ENCODE peak calls at places on chromosomes 5 and 9, in four cellular contexts. S is GM12878, O is HepG2, N is K562. H is an unnamed sample.

GRCh38 chr5:14449052-14449661 is 132.4 kb upstream of the OTULINL start:
- DNase-seq in S (no peak), O (no peak), N (peak), H (no peak)

GRCh38 chr5:139415221-139415861 is 11.5 kb upstream of the SPATA24 start:
- DNase-seq in S (no peak), O (no peak), N (no peak), H (no peak)

GRCh38 chr9:21993893-21994525 is at the start of gene CDKN2A:
- DNase-seq in S (no peak), O (no peak), N (no peak), H (no peak)

GRCh38 chr9:130423272-130423671 is 21.5 kb upstream of the ASS1 start:
- DNase-seq in S (no peak), O (no peak), N (no peak), H (no peak)

GRCh38 chr9:70563437-70564204 is 149.2 kb upstream of the KLF9 start:
- DNase-seq in S (peak), O (no peak), N (no peak), H (no peak)

GRCh38 chr5:127870914-127871313 is 167.7 kb downstream of the CCDC192 start:
- DNase-seq in S (no peak), O (no peak), N (no peak), H (no peak)

GRCh38 chr5:154196955-154197652 is 6.6 kb downstream of the GALNT10 start:
- DNase-seq in S (no peak), O (peak), N (peak), H (no peak)

GRCh38 chr9:95570150-95570549 is 53.4 kb upstream of the PTCH1 start:
- DNase-seq in S (no peak), O (no peak), N (no peak), H (no peak)

GRCh38 chr9:2962471-2963172 is 118.7 kb upstream of the PUM3 start:
- DNase-seq in S (no peak), O (no peak), N (no peak), H (no peak)

GRCh38 chr5:179615203-179615602 is 8.3 kb downstream of the HNRNPH1 start:
- DNase-seq in S (no peak), O (no peak), N (no peak), H (no peak)

GRCh38 chr9:87223397-87224246 is 274.0 kb upstream of the DAPK1 start:
- DNase-seq in S (no peak), O (no peak), N (no peak), H (no peak)

GRCh38 chr9:4228606-4229005 is 71.3 kb downstream of the GLIS3 start:
- DNase-seq in S (no peak), O (no peak), N (no peak), H (no peak)

GRCh38 chr5:38208782-38209378 is 49.5 kb upstream of the EGFLAM start:
- DNase-seq in S (no peak), O (peak), N (peak), H (peak)

GRCh38 chr9:93574900-93575705 is 1.3 kb upstream of the PHF2 start:
- DNase-seq in S (no peak), O (no peak), N (no peak), H (no peak)

GRCh38 chr9:28212979-28213378 is 639.7 kb upstream of the C9orf72 start:
- DNase-seq in S (no peak), O (peak), N (no peak), H (no peak)

GRCh38 chr9:133187561-133188005 is 21.5 kb downstream of the OBP2B start:
- DNase-seq in S (no peak), O (no peak), N (no peak), H (no peak)

GRCh38 chr5:1011226-1011631 is 2.6 kb downstream of the NKD2 start:
- DNase-seq in S (no peak), O (peak), N (peak), H (peak)

GRCh38 chr5:177333420-177334154 is 17.9 kb downstream of the LMAN2 start:
- DNase-seq in S (no peak), O (no peak), N (no peak), H (no peak)

GRCh38 chr9:126089789-126090188 is 236.8 kb upstream of the MVB12B start:
- DNase-seq in S (no peak), O (no peak), N (no peak), H (no peak)

GRCh38 chr5:94893404-94894145 is 275.1 kb downstream of the SLF1 start:
- DNase-seq in S (no peak), O (no peak), N (peak), H (peak)

GRCh38 chr5:132659598-132660493 is 1.9 kb downstream of the IL13 start:
- DNase-seq in S (no peak), O (no peak), N (no peak), H (no peak)

GRCh38 chr9:121226186-121226585 is 24.5 kb upstream of the RAB14 start:
- DNase-seq in S (no peak), O (no peak), N (no peak), H (no peak)

GRCh38 chr5:177129206-177129605 is 4.4 kb upstream of the NSD1 start:
- DNase-seq in S (no peak), O (no peak), N (no peak), H (no peak)

GRCh38 chr9:4137234-4137633 is 162.6 kb downstream of the GLIS3 start:
- DNase-seq in S (no peak), O (peak), N (no peak), H (no peak)

GRCh38 chr5:1745190-1745805 is 54.3 kb downstream of the MRPL36 start:
- DNase-seq in S (no peak), O (no peak), N (no peak), H (no peak)

GRCh38 chr9:35611230-35611797 is 6.3 kb downstream of the TESK1 start:
- DNase-seq in S (no peak), O (peak), N (peak), H (peak)

GRCh38 chr5:139262414-139263139 is 31.0 kb upstream of the MATR3 start:
- DNase-seq in S (peak), O (peak), N (peak), H (peak)

GRCh38 chr9:129708799-129709198 is 43.4 kb downstream of the PRRX2 start:
- DNase-seq in S (no peak), O (no peak), N (no peak), H (no peak)

GRCh38 chr5:72467421-72467820 is 39.8 kb downstream of the ZNF366 start:
- DNase-seq in S (no peak), O (no peak), N (no peak), H (no peak)

GRCh38 chr9:15310448-15310847 is 3.4 kb upstream of the TTC39B start:
- DNase-seq in S (no peak), O (no peak), N (no peak), H (no peak)

GRCh38 chr9:96173640-96174039 is 128.3 kb downstream of the HSD17B3 start:
- DNase-seq in S (no peak), O (no peak), N (peak), H (no peak)

GRCh38 chr9:88745281-88746001 is 210.5 kb downstream of the NXNL2 start:
- DNase-seq in S (no peak), O (no peak), N (no peak), H (no peak)

GRCh38 chr9:85166808-85167545 is 497.4 kb downstream of the NTRK2 start:
- DNase-seq in S (no peak), O (no peak), N (no peak), H (no peak)

GRCh38 chr5:181163487-181164075 is 16.2 kb downstream of the OR2V2 start:
- DNase-seq in S (no peak), O (no peak), N (peak), H (no peak)

GRCh38 chr5:40879163-40879942 is 29.9 kb upstream of the C7 start:
- DNase-seq in S (no peak), O (peak), N (peak), H (peak)
- TF ChIP-seq SP1 in S (no peak), O (no peak), N (no peak), H (no peak)

GRCh38 chr9:137167113-137167751 is 2.6 kb downstream of the LRRC26 start:
- DNase-seq in S (no peak), O (no peak), N (peak), H (no peak)
- TF ChIP-seq FOXK2 in S (no peak), O (no peak), N (no peak), H (no peak)

GRCh38 chr5:10233011-10233410 is 16.7 kb downstream of the ATPSCKMT start:
- DNase-seq in S (no peak), O (no peak), N (no peak), H (no peak)

GRCh38 chr5:10227396-10227795 is 22.3 kb downstream of the ATPSCKMT start:
- DNase-seq in S (no peak), O (no peak), N (no peak), H (no peak)

GRCh38 chr5:10228288-10228687 is 21.4 kb downstream of the ATPSCKMT start:
- DNase-seq in S (no peak), O (no peak), N (no peak), H (no peak)

GRCh38 chr5:10232386-10232785 is 17.3 kb downstream of the ATPSCKMT start:
- DNase-seq in S (no peak), O (no peak), N (no peak), H (no peak)

GRCh38 chr5:10229306-10230048 is 20.2 kb downstream of the ATPSCKMT start:
- DNase-seq in S (no peak), O (no peak), N (peak), H (no peak)
- TF ChIP-seq SP1 in S (no peak), O (no peak), N (no peak), H (no peak)

GRCh38 chr5:115788440-115788839 is 28.0 kb downstream of the CDO1 start:
- DNase-seq in S (no peak), O (no peak), N (no peak), H (no peak)

GRCh38 chr5:115787426-115787825 is 29.0 kb downstream of the CDO1 start:
- DNase-seq in S (no peak), O (no peak), N (no peak), H (no peak)

DNA sequence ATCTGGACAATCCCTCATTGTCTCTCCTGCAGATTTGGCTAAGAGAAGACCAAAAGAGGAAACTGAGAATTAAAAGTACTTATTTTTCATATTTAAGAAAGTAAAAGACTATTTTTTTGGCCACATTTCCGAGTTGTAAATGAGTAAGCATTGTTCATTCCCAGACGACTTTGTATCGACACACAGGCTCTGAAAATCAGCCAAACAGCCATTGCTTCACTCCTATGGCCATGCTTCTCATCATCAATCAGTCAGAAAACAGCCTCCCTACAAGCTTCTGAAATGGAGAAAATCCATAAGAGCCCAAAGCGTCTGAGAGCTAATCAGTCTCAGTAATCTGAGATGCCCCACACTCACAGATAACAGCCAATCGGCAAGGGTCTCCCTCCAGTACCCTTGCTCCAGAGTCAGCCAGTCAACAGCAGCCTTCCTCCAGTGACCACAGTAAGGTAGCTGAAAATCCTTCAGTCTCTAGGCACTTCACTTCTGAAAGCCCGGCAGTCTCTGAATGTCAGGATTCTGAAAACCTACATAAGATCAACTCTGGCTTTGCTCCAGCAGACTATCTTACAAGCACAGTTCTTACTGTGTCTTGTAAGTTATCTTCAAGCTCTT is 31.0 kb downstream of the CDO1 start:
- DNase-seq in S (no peak), O (no peak), N (no peak), H (peak)
- TF ChIP-seq FOXK2 in S (no peak), O (no peak), N (no peak), H (no peak)

GRCh38 chr5:89457411-89458329 is 574.7 kb upstream of the MEF2C start:
- DNase-seq in S (no peak), O (no peak), N (peak), H (no peak)
- TF ChIP-seq SP1 in S (no peak), O (no peak), N (no peak), H (no peak)

GRCh38 chr5:79070002-79070567 is 518 bp downstream of the BHMT2 start:
- DNase-seq in S (no peak), O (peak), N (no peak), H (no peak)
- TF ChIP-seq FOXK2 in S (no peak), O (no peak), N (no peak), H (no peak)

GRCh38 chr5:124740055-124740454 is 6.4 kb downstream of the ZNF608 start:
- DNase-seq in S (no peak), O (no peak), N (no peak), H (no peak)
- TF ChIP-seq SP1 in S (no peak), O (no peak), N (no peak), H (no peak)

GRCh38 chr9:91777437-91777836 is 172.6 kb downstream of the ROR2 start:
- DNase-seq in S (no peak), O (no peak), N (no peak), H (no peak)
- TF ChIP-seq FOXK2 in S (no peak), O (no peak), N (no peak), H (no peak)

GRCh38 chr9:113484258-113484730 is 20.8 kb downstream of the RGS3 start:
- DNase-seq in S (no peak), O (peak), N (no peak), H (no peak)

GRCh38 chr9:113485761-113486115 is 22.2 kb downstream of the RGS3 start:
- DNase-seq in S (no peak), O (no peak), N (no peak), H (no peak)

GRCh38 chr9:113488490-113488889 is 25.0 kb downstream of the RGS3 start:
- DNase-seq in S (no peak), O (no peak), N (no peak), H (no peak)

GRCh38 chr9:113486327-113486726 is 22.8 kb downstream of the RGS3 start:
- DNase-seq in S (no peak), O (no peak), N (no peak), H (no peak)

GRCh38 chr9:113488071-113488470 is 24.5 kb downstream of the RGS3 start:
- DNase-seq in S (no peak), O (no peak), N (no peak), H (no peak)
- TF ChIP-seq SP1 in S (no peak), O (no peak), N (no peak), H (no peak)

H was measured in HEK293T.